ENCODE peak calls at places on chromosomes 11 and 22, in nine cellular contexts. One of them, this sample, is unnamed.

GRCh38 chr11:95831198-95831883 is 41.0 kb downstream of the CEP57 start:
- DNase-seq in A549: no peak
- DNase-seq in HL-60: no peak
- DNase-seq in GM23338: no peak
- DNase-seq in SK-N-SH: no peak
- DNase-seq in K562: no peak
- DNase-seq in HepG2: no peak
- DNase-seq in Panc1: no peak
- DNase-seq in GM12878: no peak
- DNase-seq in this sample: no peak

GRCh38 chr22:17882727-17883126 is 108.5 kb upstream of the BID start:
- DNase-seq in A549: no peak
- DNase-seq in HL-60: no peak
- DNase-seq in GM23338: no peak
- DNase-seq in SK-N-SH: no peak
- DNase-seq in K562: no peak
- DNase-seq in HepG2: no peak
- DNase-seq in Panc1: no peak
- DNase-seq in GM12878: no peak
- DNase-seq in this sample: no peak

GRCh38 chr11:46845440-46845739 is 690 bp downstream of the CKAP5 start:
- DNase-seq in A549: no peak
- DNase-seq in HL-60: no peak
- DNase-seq in GM23338: no peak
- DNase-seq in SK-N-SH: no peak
- DNase-seq in K562: no peak
- DNase-seq in HepG2: no peak
- DNase-seq in Panc1: no peak
- DNase-seq in GM12878: no peak
- DNase-seq in this sample: no peak

GRCh38 chr11:124867700-124868099 is 2.5 kb downstream of the ROBO3 start:
- DNase-seq in A549: peak; percentile 61
- DNase-seq in HL-60: peak; percentile 26
- DNase-seq in GM23338: peak; percentile 74
- DNase-seq in SK-N-SH: peak; percentile 87
- DNase-seq in K562: peak; percentile 53
- DNase-seq in HepG2: peak; percentile 25
- DNase-seq in Panc1: no peak
- DNase-seq in GM12878: no peak
- DNase-seq in this sample: peak; percentile 13

GRCh38 chr11:74680703-74681531 is 50.3 kb downstream of the CHRDL2 start:
- DNase-seq in A549: no peak
- DNase-seq in HL-60: no peak
- DNase-seq in GM23338: no peak
- DNase-seq in SK-N-SH: no peak
- DNase-seq in K562: no peak
- DNase-seq in HepG2: no peak
- DNase-seq in Panc1: no peak
- DNase-seq in GM12878: no peak
- DNase-seq in this sample: no peak

GRCh38 chr22:28884754-28885375 is 1.5 kb downstream of the ZNRF3 start:
- DNase-seq in A549: no peak
- DNase-seq in HL-60: no peak
- DNase-seq in GM23338: peak; percentile 17
- DNase-seq in SK-N-SH: no peak
- DNase-seq in K562: no peak
- DNase-seq in HepG2: no peak
- DNase-seq in Panc1: no peak
- DNase-seq in GM12878: no peak
- DNase-seq in this sample: no peak

GRCh38 chr11:47376543-47377371 is 1.6 kb downstream of the SPI1 start:
- DNase-seq in A549: no peak
- DNase-seq in HL-60: peak; percentile 89
- DNase-seq in GM23338: peak; percentile 37
- DNase-seq in SK-N-SH: peak; percentile 27
- DNase-seq in K562: peak; percentile 79
- DNase-seq in HepG2: no peak
- DNase-seq in Panc1: no peak
- DNase-seq in GM12878: no peak
- DNase-seq in this sample: no peak

GRCh38 chr22:48576333-48577013 is 1251.2 kb downstream of the BRD1 start:
- DNase-seq in A549: peak; percentile 41
- DNase-seq in HL-60: no peak
- DNase-seq in GM23338: peak; percentile 32
- DNase-seq in SK-N-SH: peak; percentile 88
- DNase-seq in K562: no peak
- DNase-seq in HepG2: no peak
- DNase-seq in Panc1: no peak
- DNase-seq in GM12878: no peak
- DNase-seq in this sample: no peak

GRCh38 chr11:101166038-101166437 is 36.4 kb upstream of the PGR start:
- DNase-seq in A549: no peak
- DNase-seq in HL-60: no peak
- DNase-seq in GM23338: no peak
- DNase-seq in SK-N-SH: no peak
- DNase-seq in K562: no peak
- DNase-seq in HepG2: no peak
- DNase-seq in Panc1: no peak
- DNase-seq in GM12878: no peak
- DNase-seq in this sample: no peak

GRCh38 chr11:33633251-33634003 is 67.2 kb downstream of the C11orf91 start:
- DNase-seq in A549: peak; percentile 80
- DNase-seq in HL-60: no peak
- DNase-seq in GM23338: peak; percentile 30
- DNase-seq in SK-N-SH: no peak
- DNase-seq in K562: no peak
- DNase-seq in HepG2: peak; percentile 82
- DNase-seq in Panc1: peak; percentile 76
- DNase-seq in GM12878: no peak
- DNase-seq in this sample: peak; percentile 98

GRCh38 chr22:17418890-17419324 is 49.6 kb downstream of the CECR2 start:
- DNase-seq in A549: no peak
- DNase-seq in HL-60: no peak
- DNase-seq in GM23338: peak; percentile 72
- DNase-seq in SK-N-SH: no peak
- DNase-seq in K562: no peak
- DNase-seq in HepG2: no peak
- DNase-seq in Panc1: no peak
- DNase-seq in GM12878: no peak
- DNase-seq in this sample: no peak

GRCh38 chr11:3040881-3041280 is 16.3 kb downstream of the CARS1 start:
- DNase-seq in A549: no peak
- DNase-seq in HL-60: no peak
- DNase-seq in GM23338: no peak
- DNase-seq in SK-N-SH: no peak
- DNase-seq in K562: no peak
- DNase-seq in HepG2: no peak
- DNase-seq in Panc1: no peak
- DNase-seq in GM12878: no peak
- DNase-seq in this sample: no peak

GRCh38 chr22:43975041-43975440 is 19.8 kb downstream of the SAMM50 start:
- DNase-seq in A549: no peak
- DNase-seq in HL-60: no peak
- DNase-seq in GM23338: no peak
- DNase-seq in SK-N-SH: no peak
- DNase-seq in K562: no peak
- DNase-seq in HepG2: no peak
- DNase-seq in Panc1: no peak
- DNase-seq in GM12878: no peak
- DNase-seq in this sample: no peak

GRCh38 chr11:113023228-113023627 is 62.0 kb downstream of the NCAM1 start:
- DNase-seq in A549: no peak
- DNase-seq in HL-60: no peak
- DNase-seq in GM23338: no peak
- DNase-seq in SK-N-SH: no peak
- DNase-seq in K562: no peak
- DNase-seq in HepG2: no peak
- DNase-seq in Panc1: no peak
- DNase-seq in GM12878: no peak
- DNase-seq in this sample: no peak
- TF ChIP-seq REST in A549: no peak
- TF ChIP-seq REST in HL-60: no peak
- TF ChIP-seq REST in GM23338: no peak
- TF ChIP-seq REST in SK-N-SH: no peak
- TF ChIP-seq REST in K562: no peak
- TF ChIP-seq REST in HepG2: no peak
- TF ChIP-seq REST in Panc1: no peak
- TF ChIP-seq REST in GM12878: no peak
- TF ChIP-seq REST in this sample: no peak

GRCh38 chr11:102237096-102237735 is 80.1 kb upstream of the BIRC3 start:
- DNase-seq in A549: no peak
- DNase-seq in HL-60: no peak
- DNase-seq in GM23338: peak; percentile 30
- DNase-seq in SK-N-SH: no peak
- DNase-seq in K562: no peak
- DNase-seq in HepG2: no peak
- DNase-seq in Panc1: no peak
- DNase-seq in GM12878: no peak
- DNase-seq in this sample: no peak
- TF ChIP-seq REST in A549: no peak
- TF ChIP-seq REST in HL-60: no peak
- TF ChIP-seq REST in GM23338: no peak
- TF ChIP-seq REST in SK-N-SH: no peak
- TF ChIP-seq REST in K562: no peak
- TF ChIP-seq REST in HepG2: no peak
- TF ChIP-seq REST in Panc1: no peak
- TF ChIP-seq REST in GM12878: no peak
- TF ChIP-seq REST in this sample: no peak

DNA sequence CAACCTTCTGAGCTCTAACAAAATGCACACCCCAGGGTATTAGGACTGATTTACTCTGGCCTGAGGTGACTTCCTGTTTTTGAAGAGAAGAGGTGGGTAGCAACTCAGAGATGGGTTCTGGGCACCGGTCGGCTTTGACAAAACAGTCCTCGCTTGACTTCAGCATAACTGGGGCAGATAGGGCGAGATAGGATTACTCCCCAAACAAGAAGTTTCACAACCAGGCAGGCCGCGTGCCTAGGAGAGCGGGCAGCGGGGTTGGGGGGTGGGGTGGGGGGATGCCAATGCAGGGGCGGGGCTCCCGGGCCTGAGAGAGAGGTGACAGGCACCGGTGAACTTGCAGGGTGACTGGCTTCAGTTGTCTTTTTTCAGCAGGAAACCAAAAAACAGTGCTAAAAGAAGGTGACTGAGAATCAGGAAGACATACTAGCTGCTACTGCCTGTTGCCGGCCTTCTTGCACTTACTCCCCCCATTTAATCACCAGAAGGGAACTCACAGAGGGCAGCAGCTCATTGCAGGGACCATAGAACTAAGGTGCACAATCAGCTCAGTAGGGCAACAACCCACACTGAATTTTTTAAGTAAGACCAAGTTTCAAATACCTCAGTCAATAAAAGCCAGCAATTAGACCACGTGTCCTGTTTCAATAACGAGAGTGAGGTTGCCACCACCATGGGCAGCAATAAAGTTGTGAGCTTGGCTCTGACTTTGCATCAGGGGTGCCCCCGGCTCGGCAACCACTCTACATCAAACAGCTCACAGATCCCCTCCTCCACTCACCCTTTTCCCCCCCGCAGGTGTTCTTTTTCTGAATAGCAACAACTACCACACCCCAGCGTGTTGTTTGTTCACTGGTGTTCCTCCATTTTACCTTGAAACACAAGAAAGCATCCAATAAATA is 37.2 kb upstream of the ETS1 start:
- DNase-seq in A549: no peak
- DNase-seq in HL-60: peak; percentile 72
- DNase-seq in GM23338: no peak
- DNase-seq in SK-N-SH: no peak
- DNase-seq in K562: no peak
- DNase-seq in HepG2: no peak
- DNase-seq in Panc1: no peak
- DNase-seq in GM12878: no peak
- DNase-seq in this sample: no peak
- TF ChIP-seq REST in A549: no peak
- TF ChIP-seq REST in HL-60: no peak
- TF ChIP-seq REST in GM23338: no peak
- TF ChIP-seq REST in SK-N-SH: no peak
- TF ChIP-seq REST in K562: no peak
- TF ChIP-seq REST in HepG2: no peak
- TF ChIP-seq REST in Panc1: no peak
- TF ChIP-seq REST in GM12878: no peak
- TF ChIP-seq REST in this sample: no peak

GRCh38 chr11:1755344-1756023 is 5.1 kb upstream of the IFITM10 start:
- DNase-seq in A549: no peak
- DNase-seq in HL-60: no peak
- DNase-seq in GM23338: no peak
- DNase-seq in SK-N-SH: no peak
- DNase-seq in K562: no peak
- DNase-seq in HepG2: no peak
- DNase-seq in Panc1: no peak
- DNase-seq in GM12878: no peak
- DNase-seq in this sample: no peak

GRCh38 chr11:1756024-1756561 is 5.7 kb upstream of the IFITM10 start:
- DNase-seq in A549: no peak
- DNase-seq in HL-60: no peak
- DNase-seq in GM23338: no peak
- DNase-seq in SK-N-SH: no peak
- DNase-seq in K562: no peak
- DNase-seq in HepG2: no peak
- DNase-seq in Panc1: no peak
- DNase-seq in GM12878: no peak
- DNase-seq in this sample: no peak

GRCh38 chr11:1753426-1754305 is 3.3 kb upstream of the IFITM10 start:
- DNase-seq in A549: no peak
- DNase-seq in HL-60: no peak
- DNase-seq in GM23338: no peak
- DNase-seq in SK-N-SH: peak; percentile 20
- DNase-seq in K562: no peak
- DNase-seq in HepG2: no peak
- DNase-seq in Panc1: no peak
- DNase-seq in GM12878: no peak
- DNase-seq in this sample: no peak

GRCh38 chr11:1752907-1753425 is 2.6 kb upstream of the IFITM10 start:
- DNase-seq in A549: no peak
- DNase-seq in HL-60: no peak
- DNase-seq in GM23338: no peak
- DNase-seq in SK-N-SH: peak; percentile 32
- DNase-seq in K562: no peak
- DNase-seq in HepG2: no peak
- DNase-seq in Panc1: no peak
- DNase-seq in GM12878: no peak
- DNase-seq in this sample: no peak

GRCh38 chr11:1754376-1755150 is 4.2 kb upstream of the IFITM10 start:
- DNase-seq in A549: no peak
- DNase-seq in HL-60: no peak
- DNase-seq in GM23338: no peak
- DNase-seq in SK-N-SH: no peak
- DNase-seq in K562: no peak
- DNase-seq in HepG2: no peak
- DNase-seq in Panc1: no peak
- DNase-seq in GM12878: no peak
- DNase-seq in this sample: no peak
- TF ChIP-seq REST in A549: no peak
- TF ChIP-seq REST in HL-60: no peak
- TF ChIP-seq REST in GM23338: no peak
- TF ChIP-seq REST in SK-N-SH: no peak
- TF ChIP-seq REST in K562: no peak
- TF ChIP-seq REST in HepG2: no peak
- TF ChIP-seq REST in Panc1: no peak
- TF ChIP-seq REST in GM12878: no peak
- TF ChIP-seq REST in this sample: no peak